ENCODE peak calls at places on chromosomes 12 and 14, in four cellular contexts. T is IMR-90, R is body of pancreas, F is HCT116. D is an unnamed sample.
A peak's percentile ranks its signal among the peaks of the same experiment; 100 is the strongest.

GRCh38 chr14:68250950-68251765 is 431.6 kb downstream of the RAD51B start:
- DNase-seq in T (no peak), R (no peak), F (no peak), D (peak; percentile 15)

GRCh38 chr14:64773046-64773445 is 68.8 kb downstream of the PLEKHG3 start:
- DNase-seq in T (no peak), R (no peak), F (no peak), D (no peak)

GRCh38 chr12:6278439-6279255 is 31.8 kb upstream of the PLEKHG6 start:
- DNase-seq in T (peak; percentile 74), R (peak; percentile 92), F (no peak), D (peak; percentile 88)

GRCh38 chr12:45543887-45544286 is 185.6 kb upstream of the ARID2 start:
- DNase-seq in T (peak; percentile 87), R (peak; percentile 54), F (peak; percentile 80), D (peak; percentile 9)

GRCh38 chr12:70252832-70253231 is 9.6 kb downstream of the CNOT2 start:
- DNase-seq in T (peak; percentile 59), R (no peak), F (no peak), D (no peak)

GRCh38 chr12:127761880-127762279 is 505.1 kb upstream of the TMEM132C start:
- DNase-seq in T (no peak), R (no peak), F (no peak), D (peak; percentile 36)

GRCh38 chr12:52205584-52206308 is 13.9 kb upstream of the KRT80 start:
- DNase-seq in T (no peak), R (peak; percentile 9), F (no peak), D (no peak)

GRCh38 chr14:51400142-51400541 is 160.1 kb downstream of the TMX1 start:
- DNase-seq in T (peak; percentile 32), R (no peak), F (no peak), D (no peak)

GRCh38 chr12:22361785-22362184 is 27.3 kb upstream of the ST8SIA1 start:
- DNase-seq in T (no peak), R (no peak), F (no peak), D (no peak)

GRCh38 chr14:48628870-48629269 is 953.5 kb upstream of the MDGA2 start:
- DNase-seq in T (peak; percentile 28), R (no peak), F (no peak), D (no peak)

GRCh38 chr12:111429760-111430417 is 24.2 kb downstream of the SH2B3 start:
- DNase-seq in T (no peak), R (no peak), F (no peak), D (no peak)

GRCh38 chr12:11307143-11307542 is 3.1 kb downstream of the PRB4 start:
- DNase-seq in T (no peak), R (no peak), F (no peak), D (no peak)

GRCh38 chr14:101733211-101733610 is 28.3 kb upstream of the PPP2R5C start:
- DNase-seq in T (peak; percentile 48), R (no peak), F (peak; percentile 21), D (no peak)

GRCh38 chr12:12835378-12836145 is 22.4 kb downstream of the DDX47 start:
- DNase-seq in T (peak; percentile 47), R (no peak), F (peak; percentile 83), D (peak; percentile 75)

GRCh38 chr12:107304588-107305532 is 211.5 kb upstream of the CRY1 start:
- DNase-seq in T (no peak), R (no peak), F (no peak), D (no peak)

GRCh38 chr12:3200779-3201738 is 123.9 kb downstream of the TSPAN9 start:
- DNase-seq in T (no peak), R (no peak), F (no peak), D (peak; percentile 20)

GRCh38 chr14:99733551-99734405 is 49.7 kb downstream of the CYP46A1 start:
- DNase-seq in T (no peak), R (peak; percentile 16), F (no peak), D (peak; percentile 6)

GRCh38 chr12:51371295-51371953 is 19.8 kb downstream of the GALNT6 start:
- DNase-seq in T (peak; percentile 97), R (peak; percentile 81), F (peak; percentile 71), D (peak; percentile 92)

GRCh38 chr12:124397399-124397679 is 102.4 kb downstream of the RFLNA start:
- DNase-seq in T (no peak), R (no peak), F (no peak), D (no peak)

GRCh38 chr12:89245090-89245489 is 107.2 kb downstream of the DUSP6 start:
- DNase-seq in T (peak; percentile 80), R (no peak), F (no peak), D (no peak)

GRCh38 chr12:49086116-49086515 is 8.5 kb downstream of the DHH start:
- DNase-seq in T (peak; percentile 76), R (no peak), F (no peak), D (no peak)

GRCh38 chr14:93320489-93320888 is 12.3 kb downstream of the BTBD7 start:
- DNase-seq in T (peak; percentile 23), R (no peak), F (no peak), D (no peak)

GRCh38 chr12:89492883-89493282 is 31.7 kb downstream of the GALNT4 start:
- DNase-seq in T (no peak), R (no peak), F (no peak), D (no peak)

GRCh38 chr12:88505696-88506095 is 74.6 kb downstream of the KITLG start:
- DNase-seq in T (peak; percentile 17), R (no peak), F (no peak), D (no peak)

GRCh38 chr14:90574640-90575131 is 177.9 kb downstream of the CALM1 start:
- DNase-seq in T (no peak), R (no peak), F (no peak), D (no peak)

GRCh38 chr12:122886851-122887816 is 8.8 kb downstream of the VPS37B start:
- DNase-seq in T (peak; percentile 76), R (peak; percentile 57), F (peak; percentile 81), D (no peak)

GRCh38 chr14:93892505-93892839 is 34.7 kb upstream of the FAM181A start:
- DNase-seq in T (no peak), R (no peak), F (no peak), D (no peak)

GRCh38 chr14:37655418-37655817 is 60.0 kb downstream of the TTC6 start:
- DNase-seq in T (peak; percentile 44), R (no peak), F (peak; percentile 0), D (no peak)

GRCh38 chr12:92049403-92049802 is 96.2 kb downstream of the BTG1 start:
- DNase-seq in T (no peak), R (no peak), F (no peak), D (no peak)

GRCh38 chr12:93638095-93638494 is 39.1 kb upstream of the CRADD start:
- DNase-seq in T (peak; percentile 39), R (no peak), F (no peak), D (no peak)

GRCh38 chr14:89493877-89494634 is 77.0 kb upstream of the FOXN3 start:
- DNase-seq in T (no peak), R (no peak), F (no peak), D (no peak)

GRCh38 chr12:100959481-100959880 is 164.9 kb downstream of the ANO4 start:
- DNase-seq in T (peak; percentile 83), R (no peak), F (peak; percentile 28), D (no peak)

GRCh38 chr12:53378222-53378621 is 1.8 kb upstream of the SP1 start:
- DNase-seq in T (no peak), R (no peak), F (no peak), D (no peak)

GRCh38 chr12:77578471-77579262 is 252.0 kb upstream of the NAV3 start:
- DNase-seq in T (peak; percentile 66), R (no peak), F (no peak), D (no peak)

DNA sequence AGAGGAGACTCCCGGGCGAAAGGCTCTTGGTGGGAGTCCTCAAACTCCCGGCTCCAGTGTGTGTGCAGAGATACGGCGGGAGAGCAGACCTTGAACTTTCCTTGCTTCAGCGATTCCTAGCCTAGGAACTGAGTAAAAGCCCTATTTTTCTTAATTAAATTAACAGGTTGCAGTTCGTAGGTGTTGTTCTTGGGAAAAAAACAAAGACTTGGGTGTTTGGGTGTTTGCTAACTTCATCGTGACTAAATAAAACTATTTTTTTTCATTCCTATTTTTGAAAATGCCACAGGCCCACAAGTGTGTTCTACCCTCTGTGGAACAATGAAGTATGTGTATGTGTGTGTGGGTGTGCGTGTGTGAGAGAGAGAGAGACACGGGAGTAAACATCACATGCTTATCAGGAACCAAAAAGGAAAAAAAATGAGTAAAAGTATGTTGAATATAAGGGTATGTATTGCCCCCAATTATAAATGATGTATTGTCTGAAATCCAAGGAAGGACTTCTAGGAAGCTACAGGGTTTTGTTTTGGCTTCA is 641 bp downstream of the TMEM117 start:
- DNase-seq in T (peak; percentile 46), R (peak; percentile 15), F (no peak), D (peak; percentile 19)
- TF ChIP-seq POLR2A in T (no peak), R (peak; percentile 58), F (no peak), D (no peak)

GRCh38 chr12:131428086-131428685 is 282.7 kb upstream of the SFSWAP start:
- DNase-seq in T (no peak), R (no peak), F (no peak), D (no peak)
- H3K36me3 ChIP-seq in T (no peaks in the 10 kb centered on the region), R (no peaks in the 10 kb centered on the region), F (no peaks in the 10 kb centered on the region), D (no peaks in the 10 kb centered on the region)

DNA sequence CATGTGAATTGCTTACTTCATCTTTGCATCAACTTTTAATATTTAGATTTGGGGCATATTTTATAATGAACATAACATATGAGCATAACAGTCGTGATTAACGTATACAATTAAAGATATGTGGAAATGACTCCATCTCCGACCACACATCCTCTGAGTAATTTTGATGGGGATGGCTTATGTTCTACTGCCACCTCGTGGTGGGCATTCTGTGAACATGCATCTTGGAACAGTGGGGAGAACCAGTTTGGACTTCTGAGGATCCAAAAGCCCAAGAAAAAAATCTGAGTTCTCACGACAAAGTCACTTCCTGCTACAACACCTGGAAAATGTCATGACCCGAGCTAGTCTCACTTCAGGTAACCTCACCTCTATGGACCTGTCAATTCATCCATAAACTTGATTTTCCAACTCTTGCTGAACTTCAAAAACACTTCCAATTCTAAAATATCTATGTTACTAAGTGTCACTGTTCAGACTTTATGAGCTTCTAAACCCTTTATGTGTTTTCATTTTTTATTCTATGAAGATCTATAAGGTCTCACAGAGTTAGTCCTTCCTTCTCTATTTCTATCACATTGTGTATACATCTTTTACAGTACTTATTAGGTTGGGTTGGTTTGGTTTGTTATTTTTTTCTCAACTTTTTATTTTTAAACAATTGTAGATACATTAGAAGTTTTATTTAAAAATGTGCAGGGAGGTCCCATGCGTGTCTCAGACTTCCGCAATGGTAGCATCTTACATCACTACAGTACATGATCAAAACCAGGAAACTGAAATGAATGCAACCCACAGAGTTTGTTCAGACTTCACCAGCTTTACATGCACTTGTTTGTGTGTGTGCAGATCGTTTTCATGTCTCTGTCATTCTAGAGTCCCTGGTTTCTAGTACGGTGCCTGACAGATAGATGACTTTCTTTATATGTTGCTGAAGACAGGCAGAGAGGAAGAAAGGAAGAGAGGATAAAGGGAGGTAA is 38.2 kb upstream of the STAB2 start:
- DNase-seq in T (peak; percentile 72), R (peak; percentile 64), F (peak; percentile 73), D (peak; percentile 67)
- TF ChIP-seq CTCF in T (peak; percentile 94), R (peak; percentile 80), F (peak; percentile 85), D (peak; percentile 79)

GRCh38 chr14:39102969-39103957 is at the start of gene SEC23A:
- DNase-seq in T (peak; percentile 83), R (peak; percentile 90), F (peak; percentile 47), D (peak; percentile 94)
- TF ChIP-seq POLR2A in T (peak; percentile 91), R (peak; percentile 90), F (peak; percentile 55), D (peak; percentile 91)

GRCh38 chr14:61372842-61373555 is 51.6 kb downstream of the PRKCH start:
- DNase-seq in T (no peak), R (no peak), F (no peak), D (no peak)
- H3K36me3 ChIP-seq in T (no peaks in the 10 kb centered on the region), R (no peaks in the 10 kb centered on the region), F (no peaks in the 10 kb centered on the region), D (no peaks in the 10 kb centered on the region)